ENCODE peak calls at places on chromosomes 12 and 14, in nine cellular contexts. V, T, I, W, K, S, Q, J and R are unnamed samples. For H3K4me1, the result is how much of the 10 kb centered on the place peaks cover.

GRCh38 chr14:72404998-72405397 is 472.8 kb downstream of the RGS6 start:
- DNase-seq in V (no peak), T (no peak), I (no peak), W (no peak), K (no peak), S (no peak), Q (no peak), J (no peak), R (no peak)

GRCh38 chr14:89719371-89720075 is 235.0 kb downstream of the EFCAB11 start:
- DNase-seq in V (no peak), T (no peak), I (no peak), W (no peak), K (no peak), S (no peak), Q (no peak), J (peak), R (no peak)

GRCh38 chr12:2353281-2353680 is 300.5 kb downstream of the CACNA1C start:
- DNase-seq in V (no peak), T (no peak), I (no peak), W (no peak), K (no peak), S (no peak), Q (no peak), J (no peak), R (no peak)

GRCh38 chr14:31060253-31060875 is 34.2 kb upstream of the STRN3 start:
- DNase-seq in V (no peak), T (no peak), I (no peak), W (no peak), K (no peak), S (no peak), Q (no peak), J (no peak), R (no peak)

GRCh38 chr14:64680013-64680674 is 24.1 kb upstream of the PLEKHG3 start:
- DNase-seq in V (peak), T (no peak), I (no peak), W (no peak), K (peak), S (no peak), Q (no peak), J (no peak), R (peak)

GRCh38 chr14:101405171-101405883 is 156.0 kb upstream of the DIO3 start:
- DNase-seq in V (peak), T (no peak), I (peak), W (no peak), K (no peak), S (no peak), Q (no peak), J (no peak), R (no peak)

GRCh38 chr14:73773441-73774243 is 59.5 kb upstream of the PNMA1 start:
- DNase-seq in V (no peak), T (peak), I (no peak), W (no peak), K (no peak), S (no peak), Q (no peak), J (no peak), R (no peak)

GRCh38 chr12:80175307-80175930 is 76.1 kb downstream of the OTOGL start:
- DNase-seq in V (no peak), T (no peak), I (no peak), W (no peak), K (no peak), S (no peak), Q (no peak), J (no peak), R (no peak)

GRCh38 chr12:115794659-115795081 is 482.8 kb downstream of the MED13L start:
- DNase-seq in V (no peak), T (no peak), I (no peak), W (no peak), K (no peak), S (no peak), Q (no peak), J (no peak), R (no peak)

DNA sequence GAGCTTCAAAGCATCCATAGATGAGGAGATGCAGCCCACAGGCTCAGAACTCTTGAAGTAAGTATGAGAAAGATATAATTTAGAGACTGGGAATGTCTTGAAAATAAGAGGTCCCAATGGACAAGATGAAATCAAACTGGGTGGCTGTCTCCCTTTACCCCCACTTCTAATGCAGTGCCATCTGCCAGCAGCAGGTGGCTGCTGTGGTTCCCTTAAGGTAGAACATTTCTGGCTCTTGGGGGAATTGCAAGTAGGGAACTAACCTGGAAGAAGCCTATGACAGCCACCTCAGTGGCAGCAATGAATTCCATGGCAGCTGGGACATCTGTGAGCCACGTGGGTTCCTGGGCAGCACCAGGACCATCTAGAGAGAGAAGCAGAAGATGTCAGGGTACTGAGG is 648 bp downstream of the ERP27 start:
- DNase-seq in V (no peak), T (no peak), I (no peak), W (no peak), K (no peak), S (no peak), Q (no peak), J (no peak), R (no peak)
- TF ChIP-seq CTCF in V (no peak), T (no peak), I (no peak), W (no peak), K (no peak), S (no peak), Q (no peak), J (no peak), R (no peak)

DNA sequence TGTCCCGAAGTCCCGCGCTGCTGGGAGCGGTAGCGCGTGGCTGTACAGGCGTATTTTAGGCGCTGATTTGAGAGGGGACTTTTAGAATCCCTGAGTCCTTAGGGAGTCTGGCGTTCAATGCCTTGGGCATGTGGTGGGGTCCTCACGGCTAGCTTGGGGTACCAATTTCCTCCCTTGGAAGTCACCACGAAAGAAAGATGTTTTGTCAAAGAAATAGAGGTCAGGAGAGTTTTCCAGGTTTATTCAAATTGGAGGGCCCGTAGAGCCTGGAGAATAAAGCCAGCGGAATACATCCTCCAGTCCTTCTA is 63.9 kb downstream of the KLHL28 start:
- DNase-seq in V (no peak), T (no peak), I (no peak), W (no peak), K (no peak), S (no peak), Q (peak), J (no peak), R (no peak)
- TF ChIP-seq POLR2A in V (no peak), T (no peak), I (no peak), W (no peak), K (no peak), S (no peak), Q (no peak), J (no peak), R (no peak)

GRCh38 chr14:103533137-103533998 is 4.4 kb downstream of the TRMT61A start:
- DNase-seq in V (no peak), T (peak), I (no peak), W (no peak), K (no peak), S (no peak), Q (no peak), J (no peak), R (no peak)

GRCh38 chr14:103535081-103535890 is 6.3 kb downstream of the TRMT61A start:
- DNase-seq in V (no peak), T (peak), I (no peak), W (peak), K (no peak), S (no peak), Q (no peak), J (no peak), R (no peak)

GRCh38 chr14:103533999-103534575 is 5.1 kb downstream of the TRMT61A start:
- DNase-seq in V (no peak), T (peak), I (no peak), W (no peak), K (no peak), S (no peak), Q (no peak), J (no peak), R (no peak)

GRCh38 chr14:103535891-103536565 is 7.0 kb downstream of the TRMT61A start:
- DNase-seq in V (no peak), T (peak), I (no peak), W (peak), K (no peak), S (no peak), Q (no peak), J (no peak), R (no peak)

DNA sequence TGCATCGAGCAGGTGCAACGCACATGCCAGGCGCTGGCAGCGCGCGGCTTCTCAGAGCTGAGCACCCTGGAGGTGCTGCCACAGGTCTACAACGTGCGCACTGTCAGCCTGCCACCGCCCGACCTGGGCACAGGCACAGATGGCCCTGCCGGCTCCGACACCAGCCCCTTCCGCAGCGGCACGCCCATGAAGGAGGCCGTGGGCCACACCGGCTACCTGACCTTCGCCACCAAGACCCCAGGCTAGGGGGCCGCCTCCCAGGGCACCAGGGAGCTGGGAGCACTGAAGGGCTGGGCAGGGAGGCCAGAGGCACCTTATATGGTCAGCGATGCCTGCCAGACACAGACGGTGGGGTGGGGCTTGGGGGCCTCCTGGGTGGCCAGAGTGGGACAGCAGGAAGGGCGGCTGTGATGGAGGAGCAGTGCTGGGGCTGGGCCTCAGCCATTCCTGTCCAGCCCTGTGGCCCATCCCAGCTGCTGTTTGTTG is 5.6 kb downstream of the TRMT61A start:
- DNase-seq in V (no peak), T (peak), I (no peak), W (no peak), K (no peak), S (no peak), Q (no peak), J (no peak), R (no peak)
- H3K4me1 ChIP-seq in V (under half), T (under half), I (half or more), W (under half), K (under half), S (under half), Q (under half), J (under half), R (under half)

GRCh38 chr12:51482808-51483532 is 58.3 kb downstream of the SLC4A8 start:
- DNase-seq in V (no peak), T (no peak), I (no peak), W (no peak), K (no peak), S (no peak), Q (no peak), J (no peak), R (no peak)
- TF ChIP-seq CTCF in V (no peak), T (no peak), I (no peak), W (no peak), K (no peak), S (no peak), Q (no peak), J (no peak), R (no peak)

DNA sequence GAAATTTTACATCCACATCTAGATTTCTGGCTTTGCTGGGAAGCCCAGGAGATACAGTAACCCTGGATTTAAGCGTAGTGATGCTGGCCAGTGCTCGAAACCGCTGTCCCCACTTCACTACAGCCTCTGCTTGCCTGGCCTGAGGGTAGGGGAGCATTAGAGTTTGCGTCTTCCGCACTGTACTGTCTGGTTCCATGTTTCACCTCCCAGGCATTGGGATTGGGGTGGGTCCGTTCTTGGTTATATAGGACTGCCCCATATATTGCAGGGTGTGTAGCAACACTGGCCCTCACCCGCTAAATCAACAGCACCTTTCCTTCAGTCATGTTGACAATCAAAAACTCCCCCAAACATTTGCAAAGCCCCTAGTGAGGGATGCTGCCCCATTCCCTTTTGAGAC is 240.8 kb downstream of the ZFP36L1 start:
- DNase-seq in V (no peak), T (no peak), I (peak), W (no peak), K (no peak), S (no peak), Q (no peak), J (no peak), R (no peak)
- TF ChIP-seq POLR2A in V (no peak), T (no peak), I (no peak), W (no peak), K (no peak), S (no peak), Q (no peak), J (no peak), R (no peak)